ENCODE peak calls at places on chromosome 10, in five cellular contexts. R, B, W, Q and V are unnamed samples.

GRCh38 chr10:120978589-120979252 is 127.6 kb downstream of the WDR11 start:
- DNase-seq in Q (no peak), R (no peak), B (no peak), W (no peak), V (no peak)

GRCh38 chr10:111089293-111089692 is 12.5 kb downstream of the ADRA2A start:
- DNase-seq in W (no peak), R (no peak), B (no peak), Q (no peak), V (no peak)

GRCh38 chr10:33193867-33194521 is 140.5 kb downstream of the NRP1 start:
- DNase-seq in R (no peak), Q (no peak), W (no peak), B (no peak), V (no peak)

GRCh38 chr10:12351889-12352288 is 2.5 kb downstream of the CAMK1D start:
- DNase-seq in Q (no peak), R (no peak), B (no peak), W (no peak), V (no peak)

GRCh38 chr10:132385721-132386418 is 11.1 kb upstream of the PWWP2B start:
- DNase-seq in R (no peak), W (no peak), Q (no peak), B (no peak), V (no peak)

GRCh38 chr10:71260622-71261325 is 48.4 kb downstream of the UNC5B start:
- DNase-seq in Q (no peak), W (peak), R (peak), B (no peak), V (no peak)

GRCh38 chr10:34488476-34489130 is 326.5 kb downstream of the PARD3 start:
- DNase-seq in W (no peak), B (no peak), Q (no peak), R (no peak), V (no peak)

GRCh38 chr10:104641150-104642000 is at the start of gene SORCS3:
- DNase-seq in W (no peak), R (no peak), B (no peak), Q (no peak), V (no peak)

GRCh38 chr10:119542990-119543813 is 683 bp upstream of the RGS10 start:
- DNase-seq in B (peak), R (no peak), W (no peak), Q (no peak), V (peak)

GRCh38 chr10:61975107-61975932 is 73.8 kb downstream of the ARID5B start:
- DNase-seq in Q (peak), R (no peak), B (peak), W (peak), V (peak)

GRCh38 chr10:118175148-118175547 is 128.4 kb upstream of the RAB11FIP2 start:
- DNase-seq in R (no peak), B (no peak), W (no peak), Q (no peak), V (no peak)

GRCh38 chr10:4943821-4944220 is 19.4 kb upstream of the AKR1C1 start:
- DNase-seq in R (no peak), B (no peak), W (no peak), Q (no peak), V (no peak)

GRCh38 chr10:105062881-105063280 is 421.8 kb downstream of the SORCS3 start:
- DNase-seq in B (no peak), Q (no peak), W (no peak), R (no peak), V (no peak)

GRCh38 chr10:2214035-2214434 is 476.7 kb upstream of the ADARB2 start:
- DNase-seq in Q (no peak), B (no peak), W (no peak), R (no peak), V (no peak)

GRCh38 chr10:17237915-17238444 is 9.9 kb downstream of the VIM start:
- DNase-seq in R (no peak), Q (no peak), B (no peak), W (no peak), V (no peak)

GRCh38 chr10:116098411-116099019 is 174.5 kb downstream of the GFRA1 start:
- DNase-seq in R (no peak), B (no peak), W (no peak), Q (peak), V (no peak)

GRCh38 chr10:131832056-131832685 is 68.6 kb upstream of the PPP2R2D start:
- DNase-seq in W (no peak), Q (no peak), R (no peak), B (no peak), V (no peak)

GRCh38 chr10:127907411-127908105 is 655 bp downstream of the PTPRE start:
- DNase-seq in Q (peak), R (no peak), W (no peak), B (no peak), V (no peak)

GRCh38 chr10:97025613-97026242 is 160.0 kb downstream of the SLIT1 start:
- DNase-seq in Q (no peak), W (no peak), B (peak), R (peak), V (peak)

GRCh38 chr10:51063659-51064535 is 10.4 kb upstream of the PRKG1 start:
- DNase-seq in B (peak), W (no peak), Q (no peak), R (peak), V (peak)

GRCh38 chr10:47453435-47454293 is 30.3 kb downstream of the ANXA8 start:
- DNase-seq in B (no peak), Q (no peak), W (no peak), R (no peak), V (no peak)

GRCh38 chr10:46220872-46221538 is 65.8 kb upstream of the ANTXRL start:
- DNase-seq in Q (no peak), W (no peak), R (no peak), B (no peak), V (no peak)